ENCODE peak calls at places on chromosomes 3 and 15, in four cellular contexts. F is neural progenitor cell, K is prostate gland, L is fibroblast of pulmonary artery. T is an unnamed sample.

GRCh38 chr15:41438206-41438605 is 21.3 kb downstream of the RTF1 start:
- DNase-seq in K (no peak), L (no peak), F (no peak), T (no peak)

GRCh38 chr3:187960820-187961219 is 193.1 kb upstream of the LPP start:
- DNase-seq in L (peak), F (no peak), K (no peak), T (no peak)

GRCh38 chr3:152048826-152049225 is 175.4 kb downstream of the SUCNR1 start:
- DNase-seq in L (peak), F (no peak), K (no peak), T (no peak)

GRCh38 chr15:48965972-48966371 is 2.3 kb upstream of the SHC4 start:
- DNase-seq in F (no peak), L (peak), K (no peak), T (no peak)

GRCh38 chr3:143384076-143384475 is 264.5 kb downstream of the CHST2 start:
- DNase-seq in K (no peak), F (no peak), L (no peak), T (no peak)

GRCh38 chr3:47870702-47871255 is 67.8 kb downstream of the DHX30 start:
- DNase-seq in L (no peak), K (no peak), F (no peak), T (no peak)

GRCh38 chr3:54999159-54999558 is 71.3 kb upstream of the LRTM1 start:
- DNase-seq in K (no peak), L (peak), F (peak), T (no peak)

GRCh38 chr3:187533797-187534196 is 136.4 kb downstream of the SST start:
- DNase-seq in K (no peak), L (no peak), F (no peak), T (no peak)

GRCh38 chr3:86967062-86967461 is 23.9 kb downstream of the VGLL3 start:
- DNase-seq in F (peak), K (no peak), L (no peak), T (no peak)

GRCh38 chr15:28890711-28891495 is 5.1 kb downstream of the APBA2 start:
- DNase-seq in K (no peak), L (peak), F (no peak), T (no peak)

GRCh38 chr15:84915011-84915958 is 30.8 kb downstream of the SLC28A1 start:
- DNase-seq in F (no peak), K (peak), L (peak), T (peak)

GRCh38 chr3:71064976-71065763 is 518.4 kb downstream of the FOXP1 start:
- DNase-seq in F (peak), L (peak), K (peak), T (peak)

GRCh38 chr15:63979227-63979793 is 67.0 kb downstream of the DAPK2 start:
- DNase-seq in L (no peak), K (no peak), F (no peak), T (no peak)

GRCh38 chr3:69500604-69501003 is 114.7 kb upstream of the FRMD4B start:
- DNase-seq in K (no peak), L (no peak), F (no peak), T (no peak)

GRCh38 chr3:44099566-44100297 is 142.0 kb upstream of the TOPAZ1 start:
- DNase-seq in K (no peak), F (no peak), L (no peak), T (no peak)

GRCh38 chr3:194279106-194279505 is 72.0 kb downstream of the CPN2 start:
- DNase-seq in L (no peak), K (no peak), F (no peak), T (no peak)

GRCh38 chr15:58441376-58442070 is 9.7 kb downstream of the LIPC start:
- DNase-seq in K (no peak), L (peak), F (no peak), T (no peak)

GRCh38 chr3:142445816-142446254 is 2.0 kb downstream of the XRN1 start:
- DNase-seq in F (no peak), L (peak), K (no peak), T (no peak)

GRCh38 chr3:149850787-149851582 is 38.0 kb downstream of the RNF13 start:
- DNase-seq in F (no peak), L (no peak), K (no peak), T (no peak)

GRCh38 chr15:76341366-76342045 is 4.9 kb downstream of the ISL2 start:
- DNase-seq in L (no peak), F (peak), K (no peak), T (no peak)

GRCh38 chr15:28984421-28985375 is 98.9 kb downstream of the APBA2 start:
- DNase-seq in K (no peak), L (peak), F (peak), T (no peak)

GRCh38 chr15:60128000-60128376 is 123.9 kb downstream of the FOXB1 start:
- DNase-seq in L (peak), K (no peak), F (peak), T (no peak)

GRCh38 chr3:31610700-31611275 is 78.1 kb downstream of the STT3B start:
- DNase-seq in K (peak), L (peak), F (peak), T (no peak)

GRCh38 chr3:67809370-67809935 is 155.0 kb upstream of the SUCLG2 start:
- DNase-seq in F (no peak), L (no peak), K (no peak), T (no peak)

DNA sequence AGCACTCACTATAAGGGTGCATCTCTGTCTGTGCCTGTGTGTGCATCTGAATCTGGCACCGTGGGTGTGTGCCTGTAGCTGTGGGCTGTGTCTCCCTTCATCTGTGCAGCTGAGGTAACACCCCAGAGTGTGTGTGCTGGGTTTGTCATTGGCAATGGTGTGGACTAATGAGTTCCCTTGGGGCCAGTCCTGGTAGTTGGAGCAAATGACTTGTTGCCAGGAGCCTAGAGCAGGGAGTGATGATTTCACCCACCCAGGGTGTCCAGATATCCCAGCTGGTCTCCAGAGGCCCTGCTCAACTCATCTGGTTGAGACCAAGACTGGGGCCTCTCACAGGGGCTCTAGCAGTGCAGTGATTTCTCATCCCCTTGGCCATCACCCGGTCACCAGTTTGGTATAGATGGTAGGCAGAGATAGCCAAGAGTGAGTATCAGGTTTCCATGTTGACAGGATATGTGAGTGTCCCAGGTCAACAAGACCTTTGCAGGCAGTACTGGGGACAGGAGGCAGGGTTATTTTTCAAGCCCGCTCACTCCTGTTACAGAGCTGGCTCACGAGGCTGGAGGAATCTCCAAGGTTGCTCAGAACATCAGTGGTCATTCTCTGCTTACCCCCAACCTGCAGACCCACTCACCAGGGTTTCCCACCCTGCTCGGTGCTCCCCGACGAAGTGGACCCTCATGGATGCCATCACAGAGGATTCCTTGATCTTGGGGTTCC is 4.1 kb upstream of the HDAC11 start:
- DNase-seq in L (no peak), F (no peak), K (no peak), T (no peak)
- TF ChIP-seq CTCF in L (no peak), F (no peak), K (no peak), T (no peak)

DNA sequence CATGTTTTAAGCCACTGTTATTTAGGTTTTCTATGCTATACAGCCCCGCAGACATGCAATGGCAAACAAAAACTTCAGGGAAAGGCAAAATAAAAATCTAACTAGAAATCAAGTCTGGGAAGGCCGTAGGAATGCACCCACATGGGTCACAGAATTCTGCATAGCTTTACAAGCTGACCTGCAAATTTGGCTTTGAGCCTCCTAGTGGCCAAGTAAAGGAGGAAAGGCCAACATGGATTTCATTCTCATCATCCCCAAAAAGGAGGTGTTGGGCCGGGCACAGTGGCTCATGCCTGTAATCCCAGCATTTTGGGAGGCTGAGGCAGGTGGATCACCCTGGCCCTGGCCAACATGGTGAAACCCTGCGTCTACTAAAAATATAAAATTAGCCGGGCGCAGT is 124.3 kb downstream of the FBLN2 start:
- DNase-seq in K (no peak), F (no peak), L (no peak), T (no peak)
- TF ChIP-seq CTCF in K (no peak), F (peak), L (peak), T (no peak)

GRCh38 chr3:139561959-139562676 is 22.6 kb upstream of the RBP1 start:
- DNase-seq in K (no peak), F (peak), L (peak), T (no peak)

GRCh38 chr3:139559541-139559940 is 20.0 kb upstream of the RBP1 start:
- DNase-seq in L (no peak), F (peak), K (no peak), T (no peak)

GRCh38 chr3:139561428-139561827 is 21.9 kb upstream of the RBP1 start:
- DNase-seq in F (no peak), L (no peak), K (no peak), T (no peak)

GRCh38 chr3:139558351-139559170 is 19.0 kb upstream of the RBP1 start:
- DNase-seq in F (no peak), L (no peak), K (no peak), T (no peak)

GRCh38 chr3:139564290-139564861 is 24.8 kb upstream of the RBP1 start:
- DNase-seq in K (no peak), F (peak), L (peak), T (no peak)
- TF ChIP-seq CTCF in K (no peak), F (peak), L (peak), T (no peak)

GRCh38 chr15:95021816-95022215 is 790.5 kb downstream of the MCTP2 start:
- DNase-seq in F (no peak), L (no peak), K (no peak), T (no peak)

GRCh38 chr15:95025924-95026728 is 794.8 kb downstream of the MCTP2 start:
- DNase-seq in L (peak), F (peak), K (no peak), T (no peak)

GRCh38 chr15:95018888-95019545 is 787.7 kb downstream of the MCTP2 start:
- DNase-seq in F (no peak), L (peak), K (no peak), T (no peak)

GRCh38 chr15:95019907-95020306 is 788.5 kb downstream of the MCTP2 start:
- DNase-seq in F (no peak), K (no peak), L (no peak), T (no peak)

DNA sequence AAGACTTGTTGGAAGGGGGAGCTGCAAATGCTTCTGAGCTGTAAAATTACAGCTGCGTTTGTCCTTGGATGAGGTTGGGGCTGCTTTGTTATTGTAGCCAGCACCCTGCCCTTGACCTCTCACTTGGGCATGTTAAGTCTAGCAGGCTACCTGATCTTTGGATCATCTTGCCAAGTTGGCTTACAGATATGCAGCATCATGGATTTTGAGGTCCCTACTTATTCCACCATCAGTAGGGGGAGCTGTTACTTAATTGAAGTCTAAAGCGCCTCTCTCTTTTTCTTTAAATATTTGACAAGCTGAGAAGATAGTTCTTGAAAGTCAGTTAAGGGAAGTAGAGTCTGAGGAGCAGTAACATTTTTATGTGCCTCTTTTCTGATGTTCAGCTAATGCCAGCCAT is 793.0 kb downstream of the MCTP2 start:
- DNase-seq in K (no peak), L (peak), F (peak), T (no peak)
- TF ChIP-seq CTCF in K (no peak), L (peak), F (peak), T (no peak)

GRCh38 chr3:148459931-148460513 is 237.7 kb upstream of the AGTR1 start:
- DNase-seq in K (no peak), F (no peak), L (peak), T (no peak)
- TF ChIP-seq CTCF in K (no peak), F (peak), L (peak), T (no peak)

GRCh38 chr3:45693941-45694521 is 4.8 kb downstream of the SACM1L start:
- DNase-seq in F (no peak), K (no peak), L (no peak), T (no peak)
- TF ChIP-seq CTCF in F (no peak), K (no peak), L (no peak), T (no peak)

DNA sequence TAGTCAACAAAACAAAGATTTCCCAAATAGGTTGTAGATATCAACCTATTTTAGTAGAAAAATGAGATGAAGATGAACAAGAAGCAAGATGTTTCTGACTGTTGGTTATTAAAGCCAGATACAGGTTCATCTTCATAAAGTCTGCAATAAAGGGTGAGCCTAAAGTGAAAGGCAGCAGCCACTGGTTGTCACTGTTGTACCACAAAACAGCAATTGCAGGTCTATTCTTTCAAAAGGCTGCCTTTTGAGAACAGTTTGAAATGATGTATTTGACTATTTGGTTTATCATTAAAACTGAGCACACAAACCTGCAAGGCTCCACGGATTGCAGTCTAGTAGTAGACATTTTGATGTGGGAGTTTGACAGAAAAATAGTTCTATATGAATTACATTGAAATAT is 543.4 kb downstream of the GBE1 start:
- DNase-seq in F (peak), K (no peak), L (peak), T (no peak)
- TF ChIP-seq CTCF in F (peak), K (no peak), L (peak), T (no peak)

GRCh38 chr3:125292015-125292414 is 79.5 kb upstream of the SLC12A8 start:
- DNase-seq in F (no peak), K (no peak), L (no peak), T (no peak)
- TF ChIP-seq CTCF in F (no peak), K (no peak), L (no peak), T (no peak)

GRCh38 chr15:78050441-78050809 is 27.1 kb downstream of the TBC1D2B start:
- DNase-seq in F (peak), K (no peak), L (peak), T (no peak)

GRCh38 chr15:78049691-78050440 is 27.6 kb downstream of the TBC1D2B start:
- DNase-seq in K (no peak), L (peak), F (no peak), T (peak)

GRCh38 chr15:78050851-78051250 is 26.7 kb downstream of the TBC1D2B start:
- DNase-seq in F (no peak), L (no peak), K (no peak), T (peak)

GRCh38 chr15:78052545-78052944 is 25.0 kb downstream of the TBC1D2B start:
- DNase-seq in F (no peak), L (no peak), K (no peak), T (no peak)

DNA sequence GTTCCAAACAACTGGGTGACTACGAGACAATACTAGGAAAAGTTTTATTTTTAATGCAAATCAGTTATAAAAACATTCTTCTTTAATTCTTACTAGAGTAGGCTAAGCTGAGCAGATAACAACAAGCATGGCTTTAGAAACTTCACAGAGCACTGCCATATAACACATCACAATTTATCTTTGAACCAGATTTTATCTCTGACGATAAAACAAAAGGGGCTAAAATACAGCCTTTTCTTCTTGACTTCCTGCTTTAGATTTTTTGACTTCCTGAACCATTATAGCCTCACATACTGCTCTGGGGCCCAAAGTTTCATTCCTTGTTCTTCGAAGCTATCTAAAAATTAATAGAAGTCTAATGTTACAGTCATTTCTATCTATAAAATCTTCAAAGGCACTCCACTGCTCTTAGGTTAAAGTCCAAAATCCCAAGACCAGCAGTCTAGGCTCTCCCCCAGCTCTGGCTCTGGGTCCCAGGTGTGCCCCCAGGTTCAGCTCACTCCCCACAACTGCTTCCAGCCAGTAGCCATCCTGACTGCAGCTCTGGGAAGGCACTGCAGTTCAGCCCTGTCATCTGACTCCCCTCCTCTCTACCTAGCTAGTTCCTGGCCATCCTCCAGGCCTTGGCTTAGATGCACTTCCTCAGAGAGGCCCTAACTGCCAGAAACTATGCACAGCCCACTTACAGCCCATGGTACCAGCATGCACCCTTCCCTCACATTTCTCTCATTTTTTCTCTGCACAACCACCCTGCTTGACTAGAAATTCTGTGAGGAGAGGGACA is 25.7 kb downstream of the TBC1D2B start:
- DNase-seq in K (peak), L (peak), F (no peak), T (peak)
- TF ChIP-seq CTCF in K (no peak), L (no peak), F (no peak), T (no peak)